ENCODE peak calls at places on chromosomes 6 and 20, in eight cellular contexts. V, B, K, C, Q, D, H and Z are unnamed samples.

GRCh38 chr20:57329608-57330221 is at the start of gene SPO11:
- DNase-seq in V (no peak), B (no peak), K (no peak), C (no peak), Q (no peak), D (no peak), H (no peak), Z (peak; percentile 81)

GRCh38 chr6:52641388-52641787 is 29.5 kb upstream of the TMEM14A start:
- DNase-seq in V (no peak), B (no peak), K (no peak), C (no peak), Q (no peak), D (no peak), H (no peak), Z (no peak)

GRCh38 chr6:31580807-31581437 is 1.3 kb downstream of the LTB start:
- DNase-seq in V (peak; percentile 80), B (peak; percentile 75), K (peak; percentile 87), C (peak; percentile 85), Q (peak; percentile 75), D (peak; percentile 78), H (peak; percentile 46), Z (peak; percentile 89)

GRCh38 chr6:42693725-42694323 is 28.6 kb downstream of the PRPH2 start:
- DNase-seq in V (no peak), B (no peak), K (no peak), C (no peak), Q (no peak), D (no peak), H (no peak), Z (peak; percentile 34)

GRCh38 chr6:152185158-152185574 is 377.7 kb downstream of the ESR1 start:
- DNase-seq in V (no peak), B (no peak), K (no peak), C (no peak), Q (no peak), D (no peak), H (peak; percentile 11), Z (peak; percentile 61)

GRCh38 chr6:7270320-7271204 is 42.4 kb downstream of the SSR1 start:
- DNase-seq in V (no peak), B (peak; percentile 35), K (no peak), C (no peak), Q (no peak), D (no peak), H (no peak), Z (no peak)

GRCh38 chr20:50376179-50376887 is 133.8 kb upstream of the PTPN1 start:
- DNase-seq in V (no peak), B (no peak), K (no peak), C (no peak), Q (no peak), D (no peak), H (no peak), Z (no peak)

GRCh38 chr6:164502838-164503237 is 806.6 kb downstream of the C6orf118 start:
- DNase-seq in V (no peak), B (no peak), K (no peak), C (no peak), Q (no peak), D (no peak), H (peak; percentile 66), Z (no peak)

GRCh38 chr20:11018668-11019170 is 344.9 kb upstream of the JAG1 start:
- DNase-seq in V (no peak), B (no peak), K (no peak), C (no peak), Q (no peak), D (no peak), H (no peak), Z (no peak)

GRCh38 chr20:59939052-59939878 is 840 bp downstream of the PPP1R3D start:
- DNase-seq in V (no peak), B (peak; percentile 35), K (no peak), C (no peak), Q (no peak), D (peak; percentile 23), H (no peak), Z (no peak)

GRCh38 chr20:59749293-59749680 is 144.9 kb downstream of the PHACTR3 start:
- DNase-seq in V (no peak), B (no peak), K (no peak), C (no peak), Q (no peak), D (no peak), H (no peak), Z (no peak)

GRCh38 chr6:139821669-139822223 is 447.3 kb upstream of the CITED2 start:
- DNase-seq in V (no peak), B (no peak), K (no peak), C (no peak), Q (no peak), D (no peak), H (no peak), Z (no peak)

GRCh38 chr20:37342231-37343177 is 3.4 kb upstream of the SRC start:
- DNase-seq in V (no peak), B (no peak), K (no peak), C (no peak), Q (no peak), D (no peak), H (no peak), Z (peak; percentile 16)

GRCh38 chr6:136696238-136696637 is 96.0 kb downstream of the MAP3K5 start:
- DNase-seq in V (no peak), B (no peak), K (no peak), C (no peak), Q (no peak), D (peak; percentile 61), H (no peak), Z (no peak)